ENCODE peak calls at places on chromosome 16, in four cellular contexts. C, R, S and V are unnamed samples.

GRCh38 chr16:78437352-78437968 is 338.0 kb downstream of the WWOX start:
- DNase-seq in C (no peak), R (peak; percentile 45), S (no peak), V (peak; percentile 13)

GRCh38 chr16:86078121-86078600 is 179.2 kb downstream of the IRF8 start:
- DNase-seq in S (no peak), C (no peak), R (no peak), V (no peak)

GRCh38 chr16:11913425-11914079 is 2.2 kb downstream of the GSPT1 start:
- DNase-seq in S (no peak), R (peak; percentile 16), C (no peak), V (peak; percentile 29)

GRCh38 chr16:87317766-87318121 is 552 bp upstream of the C16orf95 start:
- DNase-seq in C (peak; percentile 81), S (no peak), R (no peak), V (peak; percentile 22)

GRCh38 chr16:51592535-51592934 is 441.5 kb upstream of the SALL1 start:
- DNase-seq in R (peak; percentile 5), C (no peak), S (no peak), V (no peak)

GRCh38 chr16:67537636-67538591 is 9.3 kb downstream of the RIPOR1 start:
- DNase-seq in R (no peak), C (peak; percentile 79), S (no peak), V (peak; percentile 60)

GRCh38 chr16:75224281-75224680 is 5.5 kb downstream of the CTRB1 start:
- DNase-seq in C (no peak), S (no peak), R (no peak), V (no peak)

GRCh38 chr16:47037396-47037745 is 63.9 kb upstream of the DNAJA2 start:
- DNase-seq in R (no peak), C (no peak), S (no peak), V (peak; percentile 19)

GRCh38 chr16:12646490-12647274 is 157.0 kb downstream of the CPPED1 start:
- DNase-seq in C (no peak), R (no peak), S (no peak), V (no peak)

GRCh38 chr16:48720266-48720665 is 110.3 kb upstream of the N4BP1 start:
- DNase-seq in S (no peak), R (peak; percentile 52), C (no peak), V (no peak)

GRCh38 chr16:23333034-23333579 is 31.0 kb downstream of the SCNN1B start:
- DNase-seq in C (no peak), R (no peak), S (no peak), V (no peak)

GRCh38 chr16:57624044-57624688 is 4.3 kb upstream of the ADGRG1 start:
- DNase-seq in R (peak; percentile 57), S (no peak), C (no peak), V (no peak)

GRCh38 chr16:65312071-65312470 is 190.2 kb upstream of the CDH11 start:
- DNase-seq in R (no peak), S (no peak), C (no peak), V (no peak)

GRCh38 chr16:57042157-57043111 is 49.9 kb upstream of the CPNE2 start:
- DNase-seq in C (no peak), R (peak; percentile 43), S (no peak), V (peak; percentile 80)

GRCh38 chr16:68759062-68759461 is 22.0 kb downstream of the CDH1 start:
- DNase-seq in R (no peak), S (no peak), C (no peak), V (no peak)

GRCh38 chr16:67400901-67401300 is 7.6 kb upstream of the TPPP3 start:
- DNase-seq in S (no peak), R (no peak), C (peak; percentile 49), V (no peak)

GRCh38 chr16:84482951-84483881 is 21.2 kb downstream of the MEAK7 start:
- DNase-seq in R (no peak), S (no peak), C (no peak), V (no peak)